ENCODE peak calls at places on chromosome 13, in six cellular contexts. One of them, this sample, is unnamed. For H3K9me3, the result is how much of the 10 kb centered on the place peaks cover.

GRCh38 chr13:43663474-43664090 is 123.2 kb downstream of the ENOX1 start:
- DNase-seq in CD4-positive, CD25-positive, alpha-beta regulatory T cell: no peak
- DNase-seq in AG04450: peak
- DNase-seq in spleen: no peak
- DNase-seq in colonic mucosa: no peak
- DNase-seq in effector memory CD4-positive, alpha-beta T cell: no peak
- DNase-seq in this sample: no peak

GRCh38 chr13:71030789-71031188 is 836.2 kb downstream of the DACH1 start:
- DNase-seq in colonic mucosa: no peak
- DNase-seq in effector memory CD4-positive, alpha-beta T cell: no peak
- DNase-seq in spleen: no peak
- DNase-seq in AG04450: no peak
- DNase-seq in CD4-positive, CD25-positive, alpha-beta regulatory T cell: no peak
- DNase-seq in this sample: no peak

GRCh38 chr13:30142502-30143211 is 164.7 kb downstream of the KATNAL1 start:
- DNase-seq in spleen: no peak
- DNase-seq in CD4-positive, CD25-positive, alpha-beta regulatory T cell: no peak
- DNase-seq in effector memory CD4-positive, alpha-beta T cell: no peak
- DNase-seq in AG04450: peak
- DNase-seq in colonic mucosa: no peak
- DNase-seq in this sample: no peak

GRCh38 chr13:43058318-43058674 is 34.9 kb downstream of the DNAJC15 start:
- DNase-seq in effector memory CD4-positive, alpha-beta T cell: no peak
- DNase-seq in spleen: no peak
- DNase-seq in AG04450: no peak
- DNase-seq in CD4-positive, CD25-positive, alpha-beta regulatory T cell: no peak
- DNase-seq in colonic mucosa: peak
- DNase-seq in this sample: no peak

GRCh38 chr13:21579754-21580316 is 24.1 kb downstream of the MICU2 start:
- DNase-seq in spleen: no peak
- DNase-seq in colonic mucosa: no peak
- DNase-seq in CD4-positive, CD25-positive, alpha-beta regulatory T cell: peak
- DNase-seq in effector memory CD4-positive, alpha-beta T cell: no peak
- DNase-seq in AG04450: no peak
- DNase-seq in this sample: no peak

GRCh38 chr13:77810430-77810829 is 108.2 kb downstream of the EDNRB start:
- DNase-seq in spleen: no peak
- DNase-seq in effector memory CD4-positive, alpha-beta T cell: no peak
- DNase-seq in AG04450: no peak
- DNase-seq in CD4-positive, CD25-positive, alpha-beta regulatory T cell: no peak
- DNase-seq in colonic mucosa: no peak
- DNase-seq in this sample: no peak

GRCh38 chr13:66425741-66426140 is 804.4 kb downstream of the PCDH9 start:
- DNase-seq in AG04450: no peak
- DNase-seq in colonic mucosa: no peak
- DNase-seq in spleen: no peak
- DNase-seq in effector memory CD4-positive, alpha-beta T cell: no peak
- DNase-seq in CD4-positive, CD25-positive, alpha-beta regulatory T cell: no peak
- DNase-seq in this sample: no peak

GRCh38 chr13:50326746-50327145 is 311.5 kb downstream of the KCNRG start:
- DNase-seq in CD4-positive, CD25-positive, alpha-beta regulatory T cell: no peak
- DNase-seq in spleen: no peak
- DNase-seq in colonic mucosa: no peak
- DNase-seq in effector memory CD4-positive, alpha-beta T cell: no peak
- DNase-seq in AG04450: no peak
- DNase-seq in this sample: no peak

GRCh38 chr13:29457299-29457698 is 138.2 kb downstream of the SLC7A1 start:
- DNase-seq in effector memory CD4-positive, alpha-beta T cell: no peak
- DNase-seq in colonic mucosa: no peak
- DNase-seq in CD4-positive, CD25-positive, alpha-beta regulatory T cell: no peak
- DNase-seq in spleen: no peak
- DNase-seq in AG04450: no peak
- DNase-seq in this sample: no peak

GRCh38 chr13:59103004-59103768 is 1060.5 kb downstream of the DIAPH3 start:
- DNase-seq in AG04450: peak
- DNase-seq in colonic mucosa: no peak
- DNase-seq in spleen: no peak
- DNase-seq in effector memory CD4-positive, alpha-beta T cell: no peak
- DNase-seq in CD4-positive, CD25-positive, alpha-beta regulatory T cell: no peak
- DNase-seq in this sample: no peak

GRCh38 chr13:61810065-61810464 is 394.4 kb upstream of the PCDH20 start:
- DNase-seq in AG04450: no peak
- DNase-seq in effector memory CD4-positive, alpha-beta T cell: no peak
- DNase-seq in spleen: no peak
- DNase-seq in CD4-positive, CD25-positive, alpha-beta regulatory T cell: no peak
- DNase-seq in colonic mucosa: no peak
- DNase-seq in this sample: no peak

GRCh38 chr13:98937911-98938381 is 39.9 kb downstream of the DOCK9 start:
- DNase-seq in effector memory CD4-positive, alpha-beta T cell: no peak
- DNase-seq in spleen: peak
- DNase-seq in AG04450: no peak
- DNase-seq in CD4-positive, CD25-positive, alpha-beta regulatory T cell: no peak
- DNase-seq in colonic mucosa: no peak
- DNase-seq in this sample: no peak

GRCh38 chr13:94239135-94239534 is 240.3 kb downstream of the DCT start:
- DNase-seq in spleen: no peak
- DNase-seq in colonic mucosa: no peak
- DNase-seq in CD4-positive, CD25-positive, alpha-beta regulatory T cell: peak
- DNase-seq in AG04450: peak
- DNase-seq in effector memory CD4-positive, alpha-beta T cell: no peak
- DNase-seq in this sample: no peak

GRCh38 chr13:51822106-51822840 is 18.3 kb upstream of the DHRS12 start:
- DNase-seq in spleen: no peak
- DNase-seq in colonic mucosa: no peak
- DNase-seq in effector memory CD4-positive, alpha-beta T cell: peak
- DNase-seq in CD4-positive, CD25-positive, alpha-beta regulatory T cell: no peak
- DNase-seq in AG04450: no peak
- DNase-seq in this sample: no peak

GRCh38 chr13:99687728-99688397 is 186.6 kb downstream of the TM9SF2 start:
- DNase-seq in colonic mucosa: no peak
- DNase-seq in spleen: no peak
- DNase-seq in AG04450: no peak
- DNase-seq in effector memory CD4-positive, alpha-beta T cell: no peak
- DNase-seq in CD4-positive, CD25-positive, alpha-beta regulatory T cell: no peak
- DNase-seq in this sample: no peak

GRCh38 chr13:113245858-113246791 is 36.7 kb downstream of the CUL4A start:
- DNase-seq in effector memory CD4-positive, alpha-beta T cell: no peak
- DNase-seq in CD4-positive, CD25-positive, alpha-beta regulatory T cell: no peak
- DNase-seq in colonic mucosa: no peak
- DNase-seq in spleen: no peak
- DNase-seq in AG04450: no peak
- DNase-seq in this sample: no peak

GRCh38 chr13:113816925-113817859 is 46.7 kb downstream of the GAS6 start:
- DNase-seq in effector memory CD4-positive, alpha-beta T cell: peak
- DNase-seq in colonic mucosa: peak
- DNase-seq in CD4-positive, CD25-positive, alpha-beta regulatory T cell: peak
- DNase-seq in spleen: peak
- DNase-seq in AG04450: peak
- DNase-seq in this sample: peak

GRCh38 chr13:32330438-32330837 is 15.1 kb downstream of the BRCA2 start:
- DNase-seq in spleen: no peak
- DNase-seq in colonic mucosa: no peak
- DNase-seq in AG04450: no peak
- DNase-seq in effector memory CD4-positive, alpha-beta T cell: no peak
- DNase-seq in CD4-positive, CD25-positive, alpha-beta regulatory T cell: no peak
- DNase-seq in this sample: no peak

GRCh38 chr13:113297370-113297871 is 382 bp downstream of the LAMP1 start:
- DNase-seq in CD4-positive, CD25-positive, alpha-beta regulatory T cell: peak
- DNase-seq in colonic mucosa: peak
- DNase-seq in spleen: no peak
- DNase-seq in effector memory CD4-positive, alpha-beta T cell: peak
- DNase-seq in AG04450: no peak
- DNase-seq in this sample: peak

GRCh38 chr13:100588350-100589177 is at the start of gene GGACT:
- DNase-seq in AG04450: no peak
- DNase-seq in effector memory CD4-positive, alpha-beta T cell: peak
- DNase-seq in CD4-positive, CD25-positive, alpha-beta regulatory T cell: peak
- DNase-seq in spleen: peak
- DNase-seq in colonic mucosa: peak
- DNase-seq in this sample: peak

GRCh38 chr13:54357284-54357933 is 1328.8 kb downstream of the OLFM4 start:
- DNase-seq in effector memory CD4-positive, alpha-beta T cell: no peak
- DNase-seq in AG04450: no peak
- DNase-seq in spleen: no peak
- DNase-seq in CD4-positive, CD25-positive, alpha-beta regulatory T cell: no peak
- DNase-seq in colonic mucosa: no peak
- DNase-seq in this sample: no peak

DNA sequence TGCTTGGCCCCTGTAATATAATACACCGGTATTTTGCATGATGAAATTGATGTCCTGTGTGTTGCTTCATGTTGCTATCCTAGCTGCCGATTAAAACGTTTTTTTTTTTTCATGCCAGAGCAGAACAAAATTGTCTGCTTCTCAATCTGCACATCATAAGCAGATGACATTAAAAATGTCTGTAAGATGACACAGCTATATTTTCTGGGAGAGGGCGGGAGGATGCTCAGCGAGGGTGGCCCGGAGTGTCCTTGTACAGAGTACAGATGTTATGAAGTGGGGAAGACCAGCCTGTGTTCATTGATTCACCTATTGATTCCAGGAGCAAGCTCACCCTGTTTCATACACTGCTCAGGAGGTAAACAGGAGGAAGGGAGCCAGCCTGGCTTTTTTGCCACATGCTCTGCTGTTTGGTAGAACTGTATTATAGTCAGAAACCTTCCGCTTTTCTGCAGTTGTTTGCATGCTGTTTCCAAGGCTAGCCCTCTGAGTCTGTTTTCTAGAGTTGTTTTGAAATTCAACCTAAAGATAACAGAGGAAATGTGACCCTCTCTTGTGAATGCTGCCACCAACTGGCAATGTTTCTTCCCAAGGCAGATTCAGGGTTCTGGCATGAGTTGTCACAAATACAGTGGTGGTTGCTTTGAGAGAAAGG is 4.7 kb upstream of the IRS2 start:
- DNase-seq in spleen: no peak
- DNase-seq in effector memory CD4-positive, alpha-beta T cell: no peak
- DNase-seq in AG04450: no peak
- DNase-seq in CD4-positive, CD25-positive, alpha-beta regulatory T cell: peak
- DNase-seq in colonic mucosa: peak
- DNase-seq in this sample: peak
- H3K4me3 ChIP-seq in spleen: no peak
- H3K4me3 ChIP-seq in effector memory CD4-positive, alpha-beta T cell: no peak
- H3K4me3 ChIP-seq in AG04450: no peak
- H3K4me3 ChIP-seq in CD4-positive, CD25-positive, alpha-beta regulatory T cell: no peak
- H3K4me3 ChIP-seq in colonic mucosa: no peak
- H3K4me3 ChIP-seq in this sample: no peak

GRCh38 chr13:19161308-19161707 is 20.3 kb downstream of the TUBA3C start:
- DNase-seq in CD4-positive, CD25-positive, alpha-beta regulatory T cell: no peak
- DNase-seq in spleen: no peak
- DNase-seq in colonic mucosa: no peak
- DNase-seq in effector memory CD4-positive, alpha-beta T cell: no peak
- DNase-seq in AG04450: no peak
- DNase-seq in this sample: no peak
- H3K9me3 ChIP-seq in CD4-positive, CD25-positive, alpha-beta regulatory T cell: under half
- H3K9me3 ChIP-seq in spleen: under half
- H3K9me3 ChIP-seq in colonic mucosa: under half
- H3K9me3 ChIP-seq in effector memory CD4-positive, alpha-beta T cell: under half
- H3K9me3 ChIP-seq in AG04450: half or more
- H3K9me3 ChIP-seq in this sample: under half

GRCh38 chr13:41018583-41018909 is 570 bp downstream of the ELF1 start:
- DNase-seq in CD4-positive, CD25-positive, alpha-beta regulatory T cell: no peak
- DNase-seq in spleen: no peak
- DNase-seq in AG04450: no peak
- DNase-seq in colonic mucosa: no peak
- DNase-seq in effector memory CD4-positive, alpha-beta T cell: no peak
- DNase-seq in this sample: no peak

GRCh38 chr13:41017744-41018582 is 1.2 kb downstream of the ELF1 start:
- DNase-seq in effector memory CD4-positive, alpha-beta T cell: no peak
- DNase-seq in spleen: no peak
- DNase-seq in CD4-positive, CD25-positive, alpha-beta regulatory T cell: peak
- DNase-seq in colonic mucosa: no peak
- DNase-seq in AG04450: no peak
- DNase-seq in this sample: no peak

GRCh38 chr13:41017153-41017552 is 2.0 kb downstream of the ELF1 start:
- DNase-seq in effector memory CD4-positive, alpha-beta T cell: peak
- DNase-seq in spleen: no peak
- DNase-seq in colonic mucosa: no peak
- DNase-seq in AG04450: no peak
- DNase-seq in CD4-positive, CD25-positive, alpha-beta regulatory T cell: peak
- DNase-seq in this sample: peak

GRCh38 chr13:41019578-41020347 is 647 bp upstream of the ELF1 start:
- DNase-seq in CD4-positive, CD25-positive, alpha-beta regulatory T cell: no peak
- DNase-seq in AG04450: no peak
- DNase-seq in spleen: no peak
- DNase-seq in colonic mucosa: no peak
- DNase-seq in effector memory CD4-positive, alpha-beta T cell: no peak
- DNase-seq in this sample: no peak

DNA sequence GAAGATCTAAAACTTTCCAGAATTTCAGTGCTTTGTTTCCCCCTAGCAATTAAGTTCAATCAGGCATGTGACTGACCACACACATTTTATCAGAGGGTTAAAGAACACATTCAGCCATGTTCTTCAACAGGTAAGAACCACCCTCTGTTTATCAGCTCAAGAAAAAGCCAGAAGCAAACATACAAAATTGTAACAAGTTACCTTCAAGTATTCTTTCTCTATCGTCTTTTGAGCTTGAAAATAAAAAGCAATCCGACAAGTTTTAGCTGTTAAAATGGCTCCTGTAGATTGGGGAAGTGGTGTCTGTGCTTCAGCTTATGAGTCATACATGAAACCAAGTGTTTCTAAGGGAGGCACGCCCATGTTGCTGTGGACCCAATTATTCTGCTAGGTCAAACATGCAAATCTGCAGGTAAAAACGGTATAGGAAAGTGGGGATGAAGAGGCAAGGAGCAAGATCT is at the start of gene ELF1:
- DNase-seq in colonic mucosa: peak
- DNase-seq in effector memory CD4-positive, alpha-beta T cell: peak
- DNase-seq in CD4-positive, CD25-positive, alpha-beta regulatory T cell: peak
- DNase-seq in spleen: peak
- DNase-seq in AG04450: no peak
- DNase-seq in this sample: peak
- H3K4me3 ChIP-seq in colonic mucosa: peak
- H3K4me3 ChIP-seq in effector memory CD4-positive, alpha-beta T cell: peak
- H3K4me3 ChIP-seq in CD4-positive, CD25-positive, alpha-beta regulatory T cell: peak
- H3K4me3 ChIP-seq in spleen: peak
- H3K4me3 ChIP-seq in AG04450: no peak
- H3K4me3 ChIP-seq in this sample: peak

GRCh38 chr13:27919934-27920676 is at the start of gene PDX1:
- DNase-seq in colonic mucosa: peak
- DNase-seq in effector memory CD4-positive, alpha-beta T cell: no peak
- DNase-seq in spleen: no peak
- DNase-seq in CD4-positive, CD25-positive, alpha-beta regulatory T cell: no peak
- DNase-seq in AG04450: no peak
- DNase-seq in this sample: no peak

GRCh38 chr13:27918041-27918917 is 1.5 kb upstream of the PDX1 start:
- DNase-seq in effector memory CD4-positive, alpha-beta T cell: no peak
- DNase-seq in AG04450: no peak
- DNase-seq in colonic mucosa: no peak
- DNase-seq in CD4-positive, CD25-positive, alpha-beta regulatory T cell: no peak
- DNase-seq in spleen: no peak
- DNase-seq in this sample: no peak

GRCh38 chr13:27919299-27919933 is 384 bp upstream of the PDX1 start:
- DNase-seq in CD4-positive, CD25-positive, alpha-beta regulatory T cell: no peak
- DNase-seq in colonic mucosa: no peak
- DNase-seq in AG04450: no peak
- DNase-seq in effector memory CD4-positive, alpha-beta T cell: no peak
- DNase-seq in spleen: no peak
- DNase-seq in this sample: no peak

GRCh38 chr13:27917121-27917947 is 2.5 kb upstream of the PDX1 start:
- DNase-seq in effector memory CD4-positive, alpha-beta T cell: no peak
- DNase-seq in colonic mucosa: no peak
- DNase-seq in AG04450: no peak
- DNase-seq in CD4-positive, CD25-positive, alpha-beta regulatory T cell: no peak
- DNase-seq in spleen: no peak
- DNase-seq in this sample: no peak

GRCh38 chr13:27918918-27919255 is 913 bp upstream of the PDX1 start:
- DNase-seq in effector memory CD4-positive, alpha-beta T cell: no peak
- DNase-seq in AG04450: no peak
- DNase-seq in CD4-positive, CD25-positive, alpha-beta regulatory T cell: no peak
- DNase-seq in colonic mucosa: no peak
- DNase-seq in spleen: no peak
- DNase-seq in this sample: no peak
- H3K9me3 ChIP-seq in effector memory CD4-positive, alpha-beta T cell: under half
- H3K9me3 ChIP-seq in AG04450: under half
- H3K9me3 ChIP-seq in CD4-positive, CD25-positive, alpha-beta regulatory T cell: under half
- H3K9me3 ChIP-seq in colonic mucosa: under half
- H3K9me3 ChIP-seq in spleen: under half
- H3K9me3 ChIP-seq in this sample: under half